ENCODE peak calls at places on chromosomes 11 and 22, in six cellular contexts. U is NCI-H2029 treated with DMSO at 0.1 percent for 48 hours, T is HEK293T, K is A549, Z is cardiac fibroblast, F is NAMALWA. P is an unnamed sample.

GRCh38 chr11:59574467-59574866 is 41.1 kb downstream of the OSBP start:
- DNase-seq in T (no peak), K (no peak), Z (peak), U (no peak), F (no peak), P (no peak)

GRCh38 chr11:1933416-1934325 is 13.5 kb upstream of the MRPL23 start:
- DNase-seq in T (no peak), F (no peak), U (no peak), Z (no peak), K (no peak), P (no peak)

GRCh38 chr22:46528121-46528610 is 9.3 kb downstream of the CELSR1 start:
- DNase-seq in K (peak), Z (peak), U (peak), F (no peak), T (no peak), P (no peak)

GRCh38 chr11:116500833-116501622 is 271.8 kb downstream of the BUD13 start:
- DNase-seq in T (no peak), U (no peak), Z (no peak), K (no peak), F (no peak), P (no peak)

GRCh38 chr11:12388171-12388570 is 10.8 kb downstream of the PARVA start:
- DNase-seq in F (no peak), K (no peak), T (no peak), U (no peak), Z (no peak), P (no peak)

GRCh38 chr11:62567018-62567633 is 6.6 kb downstream of the EEF1G start:
- DNase-seq in U (no peak), K (no peak), F (no peak), T (no peak), Z (no peak), P (no peak)

GRCh38 chr11:64156235-64157011 is 9.5 kb downstream of the MACROD1 start:
- DNase-seq in T (no peak), K (no peak), F (no peak), Z (no peak), U (no peak), P (no peak)

GRCh38 chr11:110323786-110324185 is 27.4 kb upstream of the RDX start:
- DNase-seq in U (no peak), F (no peak), K (no peak), T (no peak), Z (no peak), P (no peak)

GRCh38 chr11:4539603-4540219 is 5.3 kb upstream of the OR52M1 start:
- DNase-seq in K (peak), Z (peak), U (peak), F (peak), T (peak), P (no peak)

GRCh38 chr11:76310832-76311231 is 70.1 kb downstream of the THAP12 start:
- DNase-seq in U (peak), K (no peak), F (no peak), T (no peak), Z (no peak), P (peak)

GRCh38 chr11:9726313-9727022 is 62.6 kb downstream of the SWAP70 start:
- DNase-seq in T (no peak), Z (no peak), F (no peak), U (no peak), K (peak), P (no peak)

P was measured in DMS79.